ENCODE peak calls at places on chromosome 9, in seven cellular contexts. E is CD4-positive, CD25-positive, alpha-beta regulatory T cell; J is thyroid gland; C is aorta; R is right atrium auricular region; O is K562; D is lung. G is an unnamed sample. For H3K9me3, the result is how much of the 10 kb centered on the place peaks cover.

GRCh38 chr9:28927711-28928110 is 1354.4 kb upstream of the C9orf72 start:
- DNase-seq in E (no peak), J (no peak), C (no peak), R (no peak), O (no peak), D (no peak), G (no peak)

GRCh38 chr9:135774239-135774747 is 72.3 kb downstream of the KCNT1 start:
- DNase-seq in E (no peak), J (no peak), C (no peak), R (no peak), O (no peak), D (no peak), G (no peak)

GRCh38 chr9:94867842-94868312 is 141.4 kb downstream of the AOPEP start:
- DNase-seq in E (no peak), J (no peak), C (no peak), R (no peak), O (no peak), D (no peak), G (no peak)

GRCh38 chr9:34380034-34380510 is 3.4 kb upstream of the MYORG start:
- DNase-seq in E (no peak), J (peak), C (peak), R (peak), O (no peak), D (no peak), G (no peak)

GRCh38 chr9:28206280-28206679 is 633.0 kb upstream of the C9orf72 start:
- DNase-seq in E (no peak), J (no peak), C (no peak), R (no peak), O (no peak), D (no peak), G (no peak)

GRCh38 chr9:79371948-79372555 is 199.7 kb upstream of the TLE4 start:
- DNase-seq in E (no peak), J (no peak), C (no peak), R (no peak), O (no peak), D (no peak), G (no peak)

GRCh38 chr9:98222885-98223640 is 30.6 kb upstream of the CORO2A start:
- DNase-seq in E (no peak), J (peak), C (peak), R (no peak), O (no peak), D (no peak), G (no peak)

GRCh38 chr9:134391319-134392231 is 65.3 kb downstream of the RXRA start:
- DNase-seq in E (peak), J (no peak), C (no peak), R (no peak), O (peak), D (no peak), G (peak)

GRCh38 chr9:21708225-21708624 is 94.2 kb upstream of the MTAP start:
- DNase-seq in E (no peak), J (no peak), C (no peak), R (no peak), O (no peak), D (no peak), G (no peak)

GRCh38 chr9:112819635-112820496 is 69.3 kb downstream of the SNX30 start:
- DNase-seq in E (no peak), J (peak), C (peak), R (peak), O (peak), D (no peak), G (no peak)

GRCh38 chr9:32399110-32399815 is 14.8 kb downstream of the ACO1 start:
- DNase-seq in E (no peak), J (no peak), C (no peak), R (no peak), O (no peak), D (no peak), G (no peak)

GRCh38 chr9:93099551-93100264 is 3.7 kb downstream of the CARD19 start:
- DNase-seq in E (no peak), J (no peak), C (peak), R (no peak), O (no peak), D (no peak), G (no peak)

GRCh38 chr9:135137398-135137832 is 49.9 kb downstream of the OLFM1 start:
- DNase-seq in E (no peak), J (peak), C (no peak), R (no peak), O (peak), D (no peak), G (no peak)

GRCh38 chr9:1046639-1047604 is 3.2 kb upstream of the DMRT2 start:
- DNase-seq in E (no peak), J (no peak), C (no peak), R (no peak), O (no peak), D (no peak), G (no peak)

GRCh38 chr9:14092344-14092743 is 221.6 kb downstream of the NFIB start:
- DNase-seq in E (no peak), J (no peak), C (no peak), R (no peak), O (no peak), D (no peak), G (no peak)

GRCh38 chr9:94649100-94649855 is 10.0 kb upstream of the FBP1 start:
- DNase-seq in E (no peak), J (no peak), C (no peak), R (no peak), O (no peak), D (peak), G (no peak)

GRCh38 chr9:31355965-31356364 is 1028.5 kb upstream of the ACO1 start:
- DNase-seq in E (no peak), J (no peak), C (no peak), R (no peak), O (no peak), D (no peak), G (no peak)

GRCh38 chr9:93677061-93677571 is 100.7 kb downstream of the PHF2 start:
- DNase-seq in E (no peak), J (no peak), C (peak), R (peak), O (no peak), D (no peak), G (no peak)

DNA sequence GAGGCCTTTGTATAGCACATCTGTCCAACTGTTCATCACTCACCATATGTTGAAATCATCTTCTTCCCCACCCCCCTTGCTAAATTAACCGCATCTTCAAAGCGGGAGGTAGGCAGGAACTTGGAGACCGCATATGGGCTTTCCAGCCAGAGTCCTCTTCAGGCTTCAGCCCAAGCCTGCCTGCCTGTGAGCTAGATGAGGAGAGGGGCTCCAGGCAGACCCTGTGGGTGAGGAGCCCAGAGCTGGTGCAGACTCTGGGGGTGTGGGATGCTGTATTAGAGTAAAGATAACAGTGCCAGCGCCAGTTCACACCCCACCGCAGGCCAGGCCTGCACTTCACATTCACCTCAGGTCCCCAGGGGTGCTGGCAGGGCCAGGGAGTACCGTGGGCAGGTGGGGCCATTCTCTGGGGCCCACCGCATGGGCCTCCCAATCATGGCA is 16.2 kb downstream of the PRRC2B start:
- DNase-seq in E (peak), J (no peak), C (peak), R (no peak), O (peak), D (no peak), G (no peak)
- H3K9me3 ChIP-seq in E (under half), J (under half), C (under half), R (under half), O (under half), D (under half), G (under half)

GRCh38 chr9:7371032-7371431 is 428.5 kb downstream of the DMAC1 start:
- DNase-seq in E (no peak), J (no peak), C (no peak), R (no peak), O (no peak), D (no peak), G (no peak)
- H3K9me3 ChIP-seq in E (under half), J (under half), C (under half), R (under half), O (under half), D (under half), G (under half)

DNA sequence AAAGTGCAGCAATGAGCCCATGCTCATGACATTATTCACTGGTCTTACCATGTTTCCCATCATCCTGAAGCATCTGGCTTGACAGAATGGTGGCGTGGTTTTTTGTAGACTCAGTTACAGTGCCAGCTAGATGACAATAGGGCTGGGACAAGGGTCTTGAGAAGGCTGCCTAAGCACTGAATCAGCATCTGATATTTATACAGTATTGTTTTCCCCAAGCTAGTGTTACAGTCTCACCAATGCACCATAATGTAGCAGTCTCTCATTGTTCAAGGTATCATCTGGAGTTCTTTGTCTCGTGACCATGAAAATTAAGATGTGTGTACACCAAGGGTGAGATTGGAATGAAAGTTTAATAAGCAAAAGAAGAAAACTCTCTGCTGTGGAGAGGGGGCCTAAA is 19.0 kb upstream of the GGTA1 start:
- DNase-seq in E (no peak), J (no peak), C (no peak), R (no peak), O (no peak), D (no peak), G (no peak)
- H3K9me3 ChIP-seq in E (under half), J (under half), C (under half), R (under half), O (under half), D (under half), G (under half)

DNA sequence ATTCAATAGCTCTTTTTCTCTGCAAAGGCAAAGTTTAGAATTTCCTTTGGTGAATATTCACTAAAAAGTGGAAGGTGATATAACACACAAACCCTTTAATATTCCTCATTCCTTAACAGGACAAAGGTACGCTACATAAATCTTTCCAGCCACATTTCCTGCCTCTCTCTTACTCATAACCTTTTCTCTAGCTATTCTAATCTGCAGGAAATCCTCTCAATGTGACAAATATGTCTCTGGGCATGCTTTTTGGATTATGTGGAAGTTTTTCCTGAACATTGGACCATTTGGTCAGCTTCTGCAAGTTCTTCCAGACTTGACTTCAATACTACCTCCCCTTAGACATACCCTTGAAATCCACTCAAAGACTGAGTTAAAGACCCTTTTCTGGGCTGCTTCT is 186.3 kb upstream of the TUSC1 start:
- DNase-seq in E (no peak), J (no peak), C (no peak), R (no peak), O (no peak), D (no peak), G (no peak)
- H3K9me3 ChIP-seq in E (under half), J (under half), C (under half), R (under half), O (under half), D (under half), G (under half)